ENCODE peak calls at places on chromosomes 5 and 9, in eight cellular contexts. One of them, this sample, is unnamed.

GRCh38 chr5:120450910-120451309 is 13.2 kb upstream of the PRR16 start:
- DNase-seq in HL-60: no peak
- DNase-seq in spleen: no peak
- DNase-seq in stomach: no peak
- DNase-seq in K562: no peak
- DNase-seq in SK-N-SH: no peak
- DNase-seq in GM12891: no peak
- DNase-seq in prostate gland: no peak
- DNase-seq in this sample: no peak

GRCh38 chr5:7348168-7348802 is 47.7 kb upstream of the ADCY2 start:
- DNase-seq in stomach: no peak
- DNase-seq in spleen: no peak
- DNase-seq in GM12891: no peak
- DNase-seq in SK-N-SH: no peak
- DNase-seq in HL-60: no peak
- DNase-seq in K562: no peak
- DNase-seq in prostate gland: no peak
- DNase-seq in this sample: no peak

GRCh38 chr5:74316064-74316586 is 324.4 kb downstream of the ENC1 start:
- DNase-seq in prostate gland: no peak
- DNase-seq in GM12891: no peak
- DNase-seq in spleen: no peak
- DNase-seq in HL-60: no peak
- DNase-seq in stomach: no peak
- DNase-seq in SK-N-SH: peak
- DNase-seq in K562: no peak
- DNase-seq in this sample: no peak

GRCh38 chr5:87383216-87383615 is 29.5 kb downstream of the CCNH start:
- DNase-seq in prostate gland: no peak
- DNase-seq in GM12891: no peak
- DNase-seq in K562: no peak
- DNase-seq in spleen: no peak
- DNase-seq in SK-N-SH: no peak
- DNase-seq in stomach: no peak
- DNase-seq in HL-60: no peak
- DNase-seq in this sample: no peak

GRCh38 chr5:178589180-178590140 is 733 bp downstream of the COL23A1 start:
- DNase-seq in GM12891: peak
- DNase-seq in stomach: no peak
- DNase-seq in prostate gland: no peak
- DNase-seq in spleen: peak
- DNase-seq in HL-60: no peak
- DNase-seq in SK-N-SH: peak
- DNase-seq in K562: peak
- DNase-seq in this sample: no peak

GRCh38 chr9:120387257-120387999 is 192.5 kb downstream of the CDK5RAP2 start:
- DNase-seq in HL-60: no peak
- DNase-seq in stomach: peak
- DNase-seq in SK-N-SH: no peak
- DNase-seq in K562: no peak
- DNase-seq in spleen: no peak
- DNase-seq in prostate gland: no peak
- DNase-seq in GM12891: no peak
- DNase-seq in this sample: no peak

GRCh38 chr5:9605459-9605858 is 24.7 kb downstream of the TAS2R1 start:
- DNase-seq in K562: no peak
- DNase-seq in GM12891: no peak
- DNase-seq in SK-N-SH: no peak
- DNase-seq in spleen: no peak
- DNase-seq in stomach: no peak
- DNase-seq in HL-60: no peak
- DNase-seq in prostate gland: no peak
- DNase-seq in this sample: no peak

GRCh38 chr9:20579544-20580309 is 42.6 kb downstream of the MLLT3 start:
- DNase-seq in stomach: no peak
- DNase-seq in GM12891: no peak
- DNase-seq in prostate gland: no peak
- DNase-seq in SK-N-SH: no peak
- DNase-seq in HL-60: no peak
- DNase-seq in spleen: no peak
- DNase-seq in K562: no peak
- DNase-seq in this sample: no peak

GRCh38 chr5:160269017-160269416 is 39.7 kb downstream of the FABP6 start:
- DNase-seq in HL-60: peak
- DNase-seq in stomach: peak
- DNase-seq in GM12891: no peak
- DNase-seq in K562: no peak
- DNase-seq in SK-N-SH: peak
- DNase-seq in spleen: peak
- DNase-seq in prostate gland: peak
- DNase-seq in this sample: no peak

GRCh38 chr5:174084691-174085154 is 39.2 kb downstream of the NSG2 start:
- DNase-seq in spleen: no peak
- DNase-seq in SK-N-SH: peak
- DNase-seq in prostate gland: no peak
- DNase-seq in HL-60: no peak
- DNase-seq in stomach: no peak
- DNase-seq in GM12891: no peak
- DNase-seq in K562: no peak
- DNase-seq in this sample: no peak

GRCh38 chr9:18632624-18633407 is 158.9 kb downstream of the ADAMTSL1 start:
- DNase-seq in K562: no peak
- DNase-seq in HL-60: no peak
- DNase-seq in SK-N-SH: no peak
- DNase-seq in stomach: peak
- DNase-seq in GM12891: no peak
- DNase-seq in spleen: no peak
- DNase-seq in prostate gland: peak
- DNase-seq in this sample: no peak

GRCh38 chr9:77885104-77885672 is 146.4 kb downstream of the GNAQ start:
- DNase-seq in HL-60: no peak
- DNase-seq in spleen: no peak
- DNase-seq in stomach: no peak
- DNase-seq in prostate gland: no peak
- DNase-seq in GM12891: no peak
- DNase-seq in K562: no peak
- DNase-seq in SK-N-SH: no peak
- DNase-seq in this sample: no peak

GRCh38 chr9:137077758-137078693 is 709 bp downstream of the UAP1L1 start:
- DNase-seq in spleen: peak
- DNase-seq in GM12891: no peak
- DNase-seq in HL-60: no peak
- DNase-seq in SK-N-SH: peak
- DNase-seq in K562: no peak
- DNase-seq in stomach: no peak
- DNase-seq in prostate gland: no peak
- DNase-seq in this sample: no peak

GRCh38 chr9:137226338-137227056 is 805 bp upstream of the RNF224 start:
- DNase-seq in GM12891: no peak
- DNase-seq in SK-N-SH: no peak
- DNase-seq in prostate gland: no peak
- DNase-seq in spleen: no peak
- DNase-seq in K562: no peak
- DNase-seq in stomach: no peak
- DNase-seq in HL-60: no peak
- DNase-seq in this sample: no peak

GRCh38 chr9:131840220-131840619 is 100.3 kb upstream of the RAPGEF1 start:
- DNase-seq in prostate gland: no peak
- DNase-seq in HL-60: no peak
- DNase-seq in SK-N-SH: no peak
- DNase-seq in GM12891: no peak
- DNase-seq in stomach: no peak
- DNase-seq in K562: peak
- DNase-seq in spleen: no peak
- DNase-seq in this sample: no peak

GRCh38 chr5:18483386-18483785 is 849.1 kb downstream of the TAF11L14 start:
- DNase-seq in GM12891: no peak
- DNase-seq in spleen: no peak
- DNase-seq in stomach: no peak
- DNase-seq in HL-60: no peak
- DNase-seq in SK-N-SH: no peak
- DNase-seq in K562: no peak
- DNase-seq in prostate gland: no peak
- DNase-seq in this sample: no peak

GRCh38 chr9:92590386-92590785 is 54.6 kb upstream of the ECM2 start:
- DNase-seq in spleen: no peak
- DNase-seq in stomach: no peak
- DNase-seq in HL-60: no peak
- DNase-seq in GM12891: no peak
- DNase-seq in K562: no peak
- DNase-seq in SK-N-SH: no peak
- DNase-seq in prostate gland: no peak
- DNase-seq in this sample: no peak

GRCh38 chr9:126474201-126474765 is 139.4 kb upstream of the LMX1B start:
- DNase-seq in HL-60: no peak
- DNase-seq in SK-N-SH: no peak
- DNase-seq in stomach: no peak
- DNase-seq in spleen: no peak
- DNase-seq in GM12891: no peak
- DNase-seq in prostate gland: no peak
- DNase-seq in K562: no peak
- DNase-seq in this sample: no peak

GRCh38 chr9:121499427-121500164 is at the start of gene GGTA1:
- DNase-seq in GM12891: peak
- DNase-seq in prostate gland: peak
- DNase-seq in stomach: peak
- DNase-seq in SK-N-SH: peak
- DNase-seq in K562: peak
- DNase-seq in HL-60: no peak
- DNase-seq in spleen: peak
- DNase-seq in this sample: peak

GRCh38 chr5:75538201-75538600 is 26.5 kb downstream of the POLK start:
- DNase-seq in spleen: no peak
- DNase-seq in K562: no peak
- DNase-seq in prostate gland: no peak
- DNase-seq in stomach: no peak
- DNase-seq in SK-N-SH: no peak
- DNase-seq in GM12891: no peak
- DNase-seq in HL-60: no peak
- DNase-seq in this sample: no peak

DNA sequence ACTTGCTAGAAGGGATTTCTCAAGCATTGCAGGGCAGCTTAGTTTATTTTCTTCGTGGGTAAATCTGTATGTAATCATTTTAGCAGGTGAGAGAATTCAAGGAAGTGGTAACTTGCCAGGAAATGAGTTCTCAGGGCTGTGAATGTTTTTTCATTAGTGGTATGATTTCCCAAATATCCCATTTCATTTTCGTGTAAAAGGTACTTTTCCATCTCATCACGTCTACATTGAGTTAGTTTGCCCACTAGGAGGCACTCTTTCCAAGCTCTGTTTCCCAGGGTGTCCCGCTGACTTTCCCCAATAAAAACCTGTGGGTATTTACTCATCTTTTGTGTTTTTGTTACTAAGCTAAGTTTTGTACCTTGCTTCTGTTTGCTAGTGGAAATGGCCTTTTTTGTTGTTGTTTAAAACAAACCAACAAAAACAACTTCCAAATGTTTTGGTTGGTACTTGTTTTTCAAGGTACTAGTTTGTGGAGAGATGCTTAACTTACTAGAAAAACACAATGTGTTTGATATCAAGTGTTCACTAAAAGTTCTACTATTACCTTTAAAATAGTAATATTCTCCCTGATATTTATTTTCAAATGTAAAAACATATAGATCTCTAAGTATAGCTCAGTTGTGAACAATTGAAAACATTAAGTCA is 373.6 kb downstream of the ADGRV1 start:
- DNase-seq in HL-60: no peak
- DNase-seq in SK-N-SH: peak
- DNase-seq in K562: peak
- DNase-seq in stomach: peak
- DNase-seq in spleen: no peak
- DNase-seq in GM12891: peak
- DNase-seq in prostate gland: peak
- DNase-seq in this sample: peak
- TF ChIP-seq POLR2AphosphoS5 in HL-60: no peak
- TF ChIP-seq POLR2AphosphoS5 in SK-N-SH: no peak
- TF ChIP-seq POLR2AphosphoS5 in K562: no peak
- TF ChIP-seq POLR2AphosphoS5 in stomach: peak
- TF ChIP-seq POLR2AphosphoS5 in spleen: no peak
- TF ChIP-seq POLR2AphosphoS5 in GM12891: no peak
- TF ChIP-seq POLR2AphosphoS5 in prostate gland: peak
- TF ChIP-seq POLR2AphosphoS5 in this sample: no peak

GRCh38 chr5:147404706-147405105 is 105.2 kb downstream of the DPYSL3 start:
- DNase-seq in K562: no peak
- DNase-seq in prostate gland: no peak
- DNase-seq in GM12891: no peak
- DNase-seq in SK-N-SH: no peak
- DNase-seq in spleen: no peak
- DNase-seq in stomach: no peak
- DNase-seq in HL-60: no peak
- DNase-seq in this sample: no peak

GRCh38 chr5:147407094-147407681 is 102.7 kb downstream of the DPYSL3 start:
- DNase-seq in stomach: no peak
- DNase-seq in spleen: no peak
- DNase-seq in K562: no peak
- DNase-seq in HL-60: no peak
- DNase-seq in prostate gland: no peak
- DNase-seq in GM12891: no peak
- DNase-seq in SK-N-SH: no peak
- DNase-seq in this sample: no peak

GRCh38 chr5:147400836-147401235 is 109.0 kb downstream of the DPYSL3 start:
- DNase-seq in K562: no peak
- DNase-seq in stomach: no peak
- DNase-seq in SK-N-SH: no peak
- DNase-seq in HL-60: no peak
- DNase-seq in spleen: no peak
- DNase-seq in prostate gland: no peak
- DNase-seq in GM12891: no peak
- DNase-seq in this sample: no peak

GRCh38 chr5:147406636-147407035 is 103.2 kb downstream of the DPYSL3 start:
- DNase-seq in K562: no peak
- DNase-seq in HL-60: no peak
- DNase-seq in SK-N-SH: no peak
- DNase-seq in spleen: no peak
- DNase-seq in GM12891: no peak
- DNase-seq in prostate gland: no peak
- DNase-seq in stomach: no peak
- DNase-seq in this sample: no peak

GRCh38 chr5:147403659-147404640 is 105.9 kb downstream of the DPYSL3 start:
- DNase-seq in prostate gland: peak
- DNase-seq in SK-N-SH: no peak
- DNase-seq in GM12891: peak
- DNase-seq in spleen: no peak
- DNase-seq in HL-60: peak
- DNase-seq in stomach: no peak
- DNase-seq in K562: no peak
- DNase-seq in this sample: no peak
- TF ChIP-seq POLR2AphosphoS5 in prostate gland: peak
- TF ChIP-seq POLR2AphosphoS5 in SK-N-SH: peak
- TF ChIP-seq POLR2AphosphoS5 in GM12891: no peak
- TF ChIP-seq POLR2AphosphoS5 in spleen: no peak
- TF ChIP-seq POLR2AphosphoS5 in HL-60: no peak
- TF ChIP-seq POLR2AphosphoS5 in stomach: peak
- TF ChIP-seq POLR2AphosphoS5 in K562: no peak
- TF ChIP-seq POLR2AphosphoS5 in this sample: no peak

GRCh38 chr9:98842510-98842909 is 35.0 kb downstream of the GALNT12 start:
- DNase-seq in HL-60: no peak
- DNase-seq in GM12891: no peak
- DNase-seq in stomach: no peak
- DNase-seq in spleen: no peak
- DNase-seq in SK-N-SH: no peak
- DNase-seq in K562: no peak
- DNase-seq in prostate gland: no peak
- DNase-seq in this sample: no peak
- TF ChIP-seq POLR2AphosphoS5 in HL-60: no peak
- TF ChIP-seq POLR2AphosphoS5 in GM12891: no peak
- TF ChIP-seq POLR2AphosphoS5 in stomach: no peak
- TF ChIP-seq POLR2AphosphoS5 in spleen: no peak
- TF ChIP-seq POLR2AphosphoS5 in SK-N-SH: no peak
- TF ChIP-seq POLR2AphosphoS5 in K562: no peak
- TF ChIP-seq POLR2AphosphoS5 in prostate gland: no peak
- TF ChIP-seq POLR2AphosphoS5 in this sample: no peak

GRCh38 chr5:83417884-83418283 is 53.7 kb upstream of the VCAN start:
- DNase-seq in K562: no peak
- DNase-seq in SK-N-SH: no peak
- DNase-seq in stomach: no peak
- DNase-seq in spleen: no peak
- DNase-seq in prostate gland: no peak
- DNase-seq in GM12891: no peak
- DNase-seq in HL-60: no peak
- DNase-seq in this sample: no peak
- TF ChIP-seq POLR2AphosphoS5 in K562: no peak
- TF ChIP-seq POLR2AphosphoS5 in SK-N-SH: no peak
- TF ChIP-seq POLR2AphosphoS5 in stomach: no peak
- TF ChIP-seq POLR2AphosphoS5 in spleen: no peak
- TF ChIP-seq POLR2AphosphoS5 in prostate gland: no peak
- TF ChIP-seq POLR2AphosphoS5 in GM12891: no peak
- TF ChIP-seq POLR2AphosphoS5 in HL-60: no peak
- TF ChIP-seq POLR2AphosphoS5 in this sample: no peak

This sample was measured in GM12892.